ENCODE peak calls at places on chromosome 3, in eight cellular contexts. L is psoas muscle, M is upper lobe of right lung, W is heart left ventricle, N is mucosa of descending colon, T is brain microvascular endothelial cell, B is Panc1, Q is body of pancreas. V is an unnamed sample.

GRCh38 chr3:131597816-131598215 is 95.0 kb upstream of the MRPL3 start:
- DNase-seq in L (no peak), M (no peak), W (no peak), N (no peak), T (no peak), B (no peak), Q (no peak), V (no peak)

GRCh38 chr3:144415492-144415891 is 443.9 kb downstream of the DIPK2A start:
- DNase-seq in L (no peak), M (no peak), W (no peak), N (no peak), T (no peak), B (no peak), Q (no peak), V (no peak)

GRCh38 chr3:16601539-16602005 is 3.7 kb downstream of the DAZL start:
- DNase-seq in L (no peak), M (no peak), W (no peak), N (no peak), T (no peak), B (no peak), Q (no peak), V (no peak)

GRCh38 chr3:133455960-133456359 is 56.1 kb downstream of the BFSP2 start:
- DNase-seq in L (no peak), M (no peak), W (no peak), N (no peak), T (no peak), B (no peak), Q (no peak), V (no peak)

GRCh38 chr3:115960799-115961198 is 337.5 kb downstream of the GAP43 start:
- DNase-seq in L (no peak), M (no peak), W (no peak), N (no peak), T (no peak), B (no peak), Q (no peak), V (no peak)

GRCh38 chr3:186241910-186242821 is 119.9 kb downstream of the DGKG start:
- DNase-seq in L (peak), M (peak), W (peak), N (peak), T (peak), B (no peak), Q (peak), V (no peak)

GRCh38 chr3:3119393-3119851 is 7.3 kb upstream of the TRNT1 start:
- DNase-seq in L (no peak), M (no peak), W (no peak), N (no peak), T (no peak), B (no peak), Q (no peak), V (no peak)

GRCh38 chr3:169939320-169939719 is 27.3 kb upstream of the SEC62 start:
- DNase-seq in L (no peak), M (no peak), W (no peak), N (no peak), T (no peak), B (no peak), Q (no peak), V (no peak)

GRCh38 chr3:133206921-133207320 is 168.7 kb downstream of the TMEM108 start:
- DNase-seq in L (no peak), M (no peak), W (no peak), N (no peak), T (no peak), B (no peak), Q (no peak), V (no peak)

GRCh38 chr3:32884532-32885031 is 66.8 kb downstream of the TRIM71 start:
- DNase-seq in L (no peak), M (no peak), W (no peak), N (no peak), T (no peak), B (no peak), Q (no peak), V (no peak)

GRCh38 chr3:131501949-131502348 is 822 bp downstream of the MRPL3 start:
- DNase-seq in L (no peak), M (no peak), W (no peak), N (peak), T (no peak), B (no peak), Q (no peak), V (no peak)

GRCh38 chr3:2655229-2655701 is 454.9 kb downstream of the IL5RA start:
- DNase-seq in L (no peak), M (no peak), W (no peak), N (no peak), T (no peak), B (no peak), Q (no peak), V (no peak)

GRCh38 chr3:30455840-30456239 is 150.6 kb upstream of the TGFBR2 start:
- DNase-seq in L (peak), M (no peak), W (no peak), N (no peak), T (no peak), B (no peak), Q (no peak), V (no peak)

GRCh38 chr3:36175916-36176461 is 204.3 kb upstream of the STAC start:
- DNase-seq in L (no peak), M (no peak), W (no peak), N (no peak), T (no peak), B (no peak), Q (no peak), V (no peak)

GRCh38 chr3:120418866-120419490 is 31.8 kb downstream of the FSTL1 start:
- DNase-seq in L (no peak), M (peak), W (peak), N (peak), T (peak), B (peak), Q (peak), V (peak)

GRCh38 chr3:187746479-187747335 is 1.4 kb upstream of the BCL6 start:
- DNase-seq in L (no peak), M (no peak), W (no peak), N (no peak), T (peak), B (no peak), Q (no peak), V (no peak)

GRCh38 chr3:187744169-187745151 is 808 bp downstream of the BCL6 start:
- DNase-seq in L (peak), M (no peak), W (peak), N (peak), T (peak), B (no peak), Q (peak), V (no peak)

GRCh38 chr3:187743195-187744141 is 1.8 kb downstream of the BCL6 start:
- DNase-seq in L (peak), M (peak), W (peak), N (peak), T (peak), B (no peak), Q (peak), V (no peak)

GRCh38 chr3:187746059-187746453 is 788 bp upstream of the BCL6 start:
- DNase-seq in L (no peak), M (no peak), W (no peak), N (no peak), T (no peak), B (no peak), Q (no peak), V (no peak)

DNA sequence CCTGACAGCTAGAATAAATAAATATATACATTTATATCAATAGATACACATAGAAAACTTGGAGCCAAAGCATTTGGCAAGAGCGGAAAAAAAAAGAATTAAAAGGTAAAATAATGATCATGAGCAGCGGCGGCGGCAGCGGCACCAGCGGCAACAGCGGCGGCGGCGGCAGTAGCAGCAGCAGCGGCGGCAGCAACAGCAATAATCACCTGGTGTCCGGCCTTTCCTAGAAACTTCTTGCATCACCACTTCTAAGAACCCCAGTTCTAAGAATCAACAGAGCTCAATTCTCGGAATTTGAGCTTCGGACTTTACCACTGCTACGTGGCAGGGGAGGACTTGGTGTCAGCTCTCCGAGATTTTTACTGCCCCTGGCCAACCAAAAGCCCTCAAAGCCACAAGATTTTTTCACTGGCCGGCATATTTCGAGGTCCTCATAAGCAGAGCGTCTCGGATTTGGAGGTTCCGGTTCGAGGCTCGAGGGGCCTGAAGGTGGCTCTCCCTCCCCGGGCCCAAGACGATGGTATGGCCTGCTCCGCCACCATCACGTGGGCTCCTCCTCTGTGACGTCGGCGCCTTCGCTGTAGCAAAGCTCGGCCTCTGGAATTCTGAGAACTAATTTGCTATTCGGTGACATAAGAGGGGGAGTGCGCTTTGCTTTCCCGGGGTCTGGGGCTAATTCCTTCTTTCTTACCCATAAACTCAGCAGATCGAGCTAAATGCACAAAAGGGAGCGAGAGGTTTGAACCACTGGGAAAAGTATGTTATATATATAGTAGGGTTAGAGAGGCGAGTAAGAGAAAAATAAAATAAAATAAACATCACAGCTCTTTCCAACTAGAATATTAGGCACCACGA is at the start of gene BCL6:
- DNase-seq in L (peak), M (peak), W (peak), N (peak), T (peak), B (peak), Q (peak), V (peak)
- TF ChIP-seq CTCF in L (no peak), M (no peak), W (no peak), N (no peak), T (no peak), B (no peak), Q (no peak), V (no peak)

GRCh38 chr3:48269592-48269991 is 28.7 kb downstream of the ZNF589 start:
- DNase-seq in L (no peak), M (no peak), W (no peak), N (no peak), T (no peak), B (no peak), Q (no peak), V (no peak)

GRCh38 chr3:48267782-48268181 is 26.9 kb downstream of the ZNF589 start:
- DNase-seq in L (no peak), M (no peak), W (no peak), N (peak), T (no peak), B (no peak), Q (no peak), V (no peak)

GRCh38 chr3:48268936-48269551 is 28.1 kb downstream of the ZNF589 start:
- DNase-seq in L (no peak), M (no peak), W (no peak), N (peak), T (no peak), B (no peak), Q (no peak), V (no peak)

GRCh38 chr3:48270306-48270705 is 29.4 kb downstream of the ZNF589 start:
- DNase-seq in L (no peak), M (no peak), W (no peak), N (no peak), T (no peak), B (no peak), Q (no peak), V (no peak)

DNA sequence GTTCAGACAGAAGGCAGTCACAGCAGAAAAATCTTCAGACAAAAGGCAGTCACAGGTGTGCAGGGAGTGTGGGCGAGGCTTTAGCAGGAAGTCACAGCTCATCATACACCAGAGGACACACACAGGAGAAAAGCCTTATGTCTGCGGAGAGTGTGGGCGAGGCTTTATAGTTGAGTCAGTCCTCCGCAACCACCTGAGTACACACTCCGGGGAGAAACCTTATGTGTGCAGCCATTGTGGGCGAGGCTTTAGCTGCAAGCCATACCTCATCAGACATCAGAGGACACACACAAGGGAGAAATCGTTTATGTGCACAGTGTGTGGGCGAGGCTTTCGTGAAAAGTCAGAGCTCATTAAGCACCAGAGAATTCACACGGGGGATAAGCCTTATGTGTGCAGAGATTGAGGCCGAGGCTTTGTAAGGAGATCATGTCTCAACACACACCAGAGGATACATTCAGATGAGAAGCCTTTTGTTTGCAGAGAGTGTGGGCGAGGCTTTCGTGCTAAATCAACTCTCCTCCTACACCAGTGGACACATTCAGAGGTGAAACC is 27.6 kb downstream of the ZNF589 start:
- DNase-seq in L (no peak), M (no peak), W (no peak), N (peak), T (no peak), B (no peak), Q (no peak), V (no peak)
- H3K4me3 ChIP-seq in L (no peak), M (no peak), W (no peak), N (no peak), T (no peak), B (no peak), Q (no peak), V (no peak)

GRCh38 chr3:134840459-134840858 is 45.4 kb downstream of the EPHB1 start:
- DNase-seq in L (no peak), M (no peak), W (no peak), N (no peak), T (no peak), B (no peak), Q (no peak), V (no peak)

GRCh38 chr3:134839422-134839821 is 44.4 kb downstream of the EPHB1 start:
- DNase-seq in L (no peak), M (no peak), W (no peak), N (no peak), T (no peak), B (no peak), Q (no peak), V (no peak)

GRCh38 chr3:134839990-134840389 is 44.9 kb downstream of the EPHB1 start:
- DNase-seq in L (no peak), M (no peak), W (no peak), N (peak), T (no peak), B (no peak), Q (no peak), V (no peak)

GRCh38 chr3:134836921-134837320 is 41.9 kb downstream of the EPHB1 start:
- DNase-seq in L (no peak), M (no peak), W (no peak), N (no peak), T (no peak), B (no peak), Q (no peak), V (no peak)

DNA sequence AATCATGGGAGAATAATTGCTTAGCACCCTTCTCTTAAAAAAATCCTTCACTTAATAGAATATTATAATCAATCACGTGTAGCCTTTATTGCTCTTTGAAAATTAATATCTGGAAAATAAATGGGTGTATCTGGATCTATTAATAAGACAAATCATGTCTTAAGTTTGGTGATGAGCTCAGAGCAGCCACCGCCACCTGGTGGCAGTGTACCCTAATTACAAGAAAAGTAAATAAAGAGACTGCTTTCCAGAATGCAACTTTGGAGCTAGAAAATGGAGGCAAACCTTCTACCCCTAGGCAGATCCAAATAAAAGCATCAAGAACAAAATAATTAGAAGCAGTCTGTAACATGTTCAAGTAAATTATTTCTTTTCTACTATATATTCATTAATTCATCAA is 43.5 kb downstream of the EPHB1 start:
- DNase-seq in L (no peak), M (no peak), W (no peak), N (no peak), T (no peak), B (no peak), Q (no peak), V (no peak)
- TF ChIP-seq CTCF in L (peak), M (peak), W (no peak), N (no peak), T (peak), B (peak), Q (no peak), V (peak)

GRCh38 chr3:53134631-53135232 is 4.5 kb upstream of the RFT1 start:
- DNase-seq in L (peak), M (peak), W (peak), N (peak), T (peak), B (no peak), Q (peak), V (peak)

GRCh38 chr3:53129344-53129743 is 891 bp downstream of the RFT1 start:
- DNase-seq in L (no peak), M (no peak), W (no peak), N (no peak), T (no peak), B (no peak), Q (no peak), V (no peak)

GRCh38 chr3:53132347-53132746 is 2.1 kb upstream of the RFT1 start:
- DNase-seq in L (no peak), M (no peak), W (no peak), N (peak), T (no peak), B (no peak), Q (no peak), V (no peak)

GRCh38 chr3:53130179-53131135 is at the start of gene RFT1:
- DNase-seq in L (peak), M (peak), W (peak), N (peak), T (peak), B (no peak), Q (peak), V (peak)

DNA sequence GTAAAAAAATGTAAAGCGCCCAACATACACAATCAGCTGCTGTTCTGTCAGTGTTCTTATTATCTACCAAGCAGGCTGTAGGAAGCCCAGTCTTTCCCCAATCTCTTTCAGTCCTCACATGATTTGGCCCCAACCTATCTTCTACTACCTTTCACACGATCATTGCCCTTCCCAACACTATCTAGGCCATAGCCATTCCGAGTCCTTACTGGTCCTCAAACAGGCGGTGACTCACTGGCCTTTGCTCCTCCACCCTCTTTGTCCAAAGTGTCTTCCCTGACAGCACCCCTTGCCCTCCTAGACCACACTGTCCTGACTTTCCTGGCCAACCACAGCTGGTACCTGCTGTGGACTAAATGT is 881 bp upstream of the RFT1 start:
- DNase-seq in L (no peak), M (peak), W (no peak), N (peak), T (no peak), B (no peak), Q (no peak), V (no peak)
- H3K4me3 ChIP-seq in L (peak), M (peak), W (peak), N (no peak), T (no peak), B (peak), Q (no peak), V (peak)

GRCh38 chr3:99899603-99900002 is 81.9 kb downstream of the CMSS1 start:
- DNase-seq in L (no peak), M (no peak), W (no peak), N (no peak), T (no peak), B (no peak), Q (no peak), V (no peak)

GRCh38 chr3:99902091-99902490 is 84.4 kb downstream of the CMSS1 start:
- DNase-seq in L (no peak), M (no peak), W (no peak), N (no peak), T (peak), B (no peak), Q (no peak), V (no peak)

GRCh38 chr3:99901200-99901926 is 83.7 kb downstream of the CMSS1 start:
- DNase-seq in L (no peak), M (no peak), W (no peak), N (no peak), T (peak), B (peak), Q (no peak), V (no peak)

GRCh38 chr3:99903844-99904243 is 86.2 kb downstream of the CMSS1 start:
- DNase-seq in L (no peak), M (no peak), W (no peak), N (no peak), T (no peak), B (no peak), Q (no peak), V (peak)

GRCh38 chr3:99900248-99900647 is 82.6 kb downstream of the CMSS1 start:
- DNase-seq in L (no peak), M (no peak), W (no peak), N (no peak), T (no peak), B (no peak), Q (no peak), V (no peak)
- TF ChIP-seq CTCF in L (no peak), M (no peak), W (no peak), N (no peak), T (no peak), B (no peak), Q (no peak), V (no peak)

GRCh38 chr3:158072790-158073189 is 33.4 kb downstream of the SHOX2 start:
- DNase-seq in L (no peak), M (no peak), W (no peak), N (no peak), T (no peak), B (no peak), Q (no peak), V (no peak)

GRCh38 chr3:158079599-158079998 is 26.6 kb downstream of the SHOX2 start:
- DNase-seq in L (no peak), M (no peak), W (no peak), N (no peak), T (no peak), B (no peak), Q (no peak), V (no peak)

GRCh38 chr3:158074591-158074990 is 31.6 kb downstream of the SHOX2 start:
- DNase-seq in L (no peak), M (no peak), W (no peak), N (no peak), T (no peak), B (no peak), Q (no peak), V (no peak)
- H3K4me3 ChIP-seq in L (no peak), M (no peak), W (no peak), N (no peak), T (no peak), B (no peak), Q (no peak), V (no peak)

GRCh38 chr3:51434746-51435323 is 43.8 kb downstream of the RBM15B start:
- DNase-seq in L (no peak), M (no peak), W (peak), N (peak), T (peak), B (peak), Q (peak), V (peak)
- TF ChIP-seq CTCF in L (peak), M (peak), W (peak), N (peak), T (peak), B (peak), Q (peak), V (peak)